ENCODE peak calls at places on chromosomes 7 and 10, in six cellular contexts. A is tibial nerve, G is fibroblast of lung, N is H4, V is cardiac fibroblast, K is T-cell. Y is an unnamed sample.

GRCh38 chr7:28748934-28749584 is 209.1 kb downstream of the TRIL start:
- DNase-seq in A (no peak), G (peak; percentile 74), N (peak; percentile 92), V (no peak), K (no peak), Y (no peak)

GRCh38 chr10:73911553-73912004 is 647 bp downstream of the PLAU start:
- DNase-seq in A (no peak), G (peak; percentile 57), N (no peak), V (peak; percentile 36), K (no peak), Y (peak; percentile 30)

GRCh38 chr7:80387634-80388033 is 124.2 kb downstream of the GNAT3 start:
- DNase-seq in A (no peak), G (no peak), N (no peak), V (peak; percentile 6), K (no peak), Y (no peak)

GRCh38 chr10:17950726-17951125 is 992 bp upstream of the SLC39A12 start:
- DNase-seq in A (no peak), G (no peak), N (no peak), V (no peak), K (no peak), Y (no peak)

GRCh38 chr10:30979956-30980355 is 51.7 kb downstream of the ZNF438 start:
- DNase-seq in A (no peak), G (no peak), N (no peak), V (no peak), K (no peak), Y (no peak)

GRCh38 chr10:89837173-89838001 is 136.0 kb downstream of the KIF20B start:
- DNase-seq in A (peak; percentile 15), G (peak; percentile 42), N (no peak), V (peak; percentile 42), K (peak; percentile 24), Y (peak; percentile 9)

GRCh38 chr10:111648046-111648445 is 535.5 kb downstream of the GPAM start:
- DNase-seq in A (no peak), G (peak; percentile 62), N (no peak), V (no peak), K (no peak), Y (peak; percentile 94)

GRCh38 chr7:28166982-28167715 is 13.4 kb downstream of the JAZF1 start:
- DNase-seq in A (no peak), G (peak; percentile 37), N (no peak), V (no peak), K (no peak), Y (no peak)

GRCh38 chr7:68684246-68684850 is 913.9 kb upstream of the AUTS2 start:
- DNase-seq in A (no peak), G (peak; percentile 86), N (peak; percentile 72), V (peak; percentile 24), K (no peak), Y (no peak)

Y was measured in AG08395.